ENCODE peak calls at places on chromosome 20, in seven cellular contexts. O is naive B cell; S is lower leg skin; G is renal cortical epithelial cell; E is activated CD4-positive, alpha-beta T cell treated with anti-CD3 and anti-CD28 coated beads, Interleukin-2, amount 50 U/mL, for 1 hour; F is germinal center; U is cardiac muscle cell. C is an unnamed sample.

GRCh38 chr20:33945391-33946079 is 48.2 kb upstream of the RALY start:
- DNase-seq in E (no peak), F (no peak), G (peak; percentile 71), S (no peak), O (no peak), U (no peak), C (no peak)

GRCh38 chr20:62651285-62652021 is 9.2 kb downstream of the SLCO4A1 start:
- DNase-seq in E (peak; percentile 90), U (peak; percentile 54), O (peak; percentile 84), F (peak; percentile 73), S (peak; percentile 96), G (no peak), C (no peak)

GRCh38 chr20:956330-956951 is 40.3 kb upstream of the ANGPT4 start:
- DNase-seq in E (peak; percentile 74), O (peak; percentile 68), G (peak; percentile 21), S (peak; percentile 90), F (peak; percentile 82), U (peak; percentile 83), C (peak; percentile 66)

GRCh38 chr20:6588296-6588695 is 179.2 kb upstream of the BMP2 start:
- DNase-seq in S (no peak), G (peak; percentile 14), F (no peak), E (no peak), U (peak; percentile 43), O (no peak), C (no peak)

GRCh38 chr20:53642196-53643030 is 48.8 kb upstream of the ZNF217 start:
- DNase-seq in S (peak; percentile 86), E (peak; percentile 47), U (peak; percentile 54), F (no peak), G (peak; percentile 80), O (peak; percentile 24), C (peak; percentile 64)

GRCh38 chr20:24665196-24665595 is 195.8 kb downstream of the SYNDIG1 start:
- DNase-seq in U (no peak), S (peak; percentile 52), O (no peak), F (no peak), E (no peak), G (no peak), C (no peak)

GRCh38 chr20:36097751-36098151 is 56.8 kb upstream of the EPB41L1 start:
- DNase-seq in U (no peak), E (no peak), S (no peak), G (no peak), O (no peak), F (no peak), C (no peak)

GRCh38 chr20:17786221-17786718 is 86.5 kb downstream of the BANF2 start:
- DNase-seq in U (no peak), S (no peak), E (no peak), O (no peak), G (no peak), F (no peak), C (no peak)

GRCh38 chr20:37179671-37180524 is 550 bp upstream of the MROH8 start:
- DNase-seq in U (no peak), S (no peak), G (peak; percentile 73), O (no peak), F (no peak), E (no peak), C (peak; percentile 27)

GRCh38 chr20:51154708-51155690 is 132.1 kb upstream of the KCNG1 start:
- DNase-seq in O (no peak), E (no peak), F (no peak), G (no peak), U (no peak), S (no peak), C (no peak)